ENCODE peak calls at places on chromosomes 4 and X, in ten cellular contexts. One of them, this sample, is unnamed.

GRCh38 chr4:79445371-79445781 is 37.3 kb upstream of the GK2 start:
- DNase-seq in pons: no peak
- DNase-seq in endothelial cell: no peak
- DNase-seq in Caki2: no peak
- DNase-seq in NCI-H2171: peak
- DNase-seq in SK-MEL-5: no peak
- DNase-seq in left lung: no peak
- DNase-seq in uterus: no peak
- DNase-seq in frontal cortex: no peak
- DNase-seq in EL: no peak
- DNase-seq in this sample: no peak

GRCh38 chr4:186473933-186474332 is 81.4 kb downstream of the MTNR1A start:
- DNase-seq in frontal cortex: no peak
- DNase-seq in Caki2: no peak
- DNase-seq in SK-MEL-5: no peak
- DNase-seq in left lung: no peak
- DNase-seq in endothelial cell: no peak
- DNase-seq in EL: no peak
- DNase-seq in NCI-H2171: no peak
- DNase-seq in uterus: no peak
- DNase-seq in pons: no peak
- DNase-seq in this sample: no peak

GRCh38 chr4:141501931-141502330 is 134.5 kb upstream of the IL15 start:
- DNase-seq in Caki2: no peak
- DNase-seq in NCI-H2171: no peak
- DNase-seq in SK-MEL-5: no peak
- DNase-seq in EL: peak
- DNase-seq in endothelial cell: no peak
- DNase-seq in left lung: no peak
- DNase-seq in frontal cortex: no peak
- DNase-seq in uterus: no peak
- DNase-seq in pons: no peak
- DNase-seq in this sample: no peak

GRCh38 chrX:115367956-115368355 is 78.4 kb downstream of the LUZP4 start:
- DNase-seq in left lung: no peak
- DNase-seq in EL: peak
- DNase-seq in uterus: no peak
- DNase-seq in SK-MEL-5: peak
- DNase-seq in NCI-H2171: no peak
- DNase-seq in pons: peak
- DNase-seq in endothelial cell: no peak
- DNase-seq in Caki2: no peak
- DNase-seq in frontal cortex: no peak
- DNase-seq in this sample: no peak

GRCh38 chr4:26619784-26620183 is 35.9 kb downstream of the TBC1D19 start:
- DNase-seq in uterus: no peak
- DNase-seq in Caki2: peak
- DNase-seq in frontal cortex: no peak
- DNase-seq in SK-MEL-5: no peak
- DNase-seq in endothelial cell: no peak
- DNase-seq in pons: no peak
- DNase-seq in EL: peak
- DNase-seq in left lung: no peak
- DNase-seq in NCI-H2171: no peak
- DNase-seq in this sample: no peak

GRCh38 chr4:82491251-82491960 is 61.0 kb downstream of the ENOPH1 start:
- DNase-seq in pons: no peak
- DNase-seq in left lung: no peak
- DNase-seq in NCI-H2171: no peak
- DNase-seq in SK-MEL-5: no peak
- DNase-seq in uterus: no peak
- DNase-seq in frontal cortex: no peak
- DNase-seq in EL: no peak
- DNase-seq in Caki2: no peak
- DNase-seq in endothelial cell: no peak
- DNase-seq in this sample: no peak

GRCh38 chr4:11543710-11544109 is 115.0 kb upstream of the HS3ST1 start:
- DNase-seq in Caki2: peak
- DNase-seq in frontal cortex: no peak
- DNase-seq in endothelial cell: no peak
- DNase-seq in SK-MEL-5: no peak
- DNase-seq in pons: no peak
- DNase-seq in left lung: no peak
- DNase-seq in uterus: no peak
- DNase-seq in NCI-H2171: no peak
- DNase-seq in EL: no peak
- DNase-seq in this sample: no peak

GRCh38 chr4:38132140-38132673 is 172.0 kb downstream of the PTTG2 start:
- DNase-seq in endothelial cell: peak
- DNase-seq in frontal cortex: peak
- DNase-seq in pons: peak
- DNase-seq in uterus: peak
- DNase-seq in SK-MEL-5: no peak
- DNase-seq in NCI-H2171: no peak
- DNase-seq in EL: peak
- DNase-seq in Caki2: peak
- DNase-seq in left lung: no peak
- DNase-seq in this sample: peak

GRCh38 chr4:7470522-7471128 is 35.9 kb upstream of the PSAPL1 start:
- DNase-seq in EL: no peak
- DNase-seq in endothelial cell: no peak
- DNase-seq in left lung: no peak
- DNase-seq in frontal cortex: no peak
- DNase-seq in SK-MEL-5: no peak
- DNase-seq in Caki2: no peak
- DNase-seq in pons: no peak
- DNase-seq in uterus: no peak
- DNase-seq in NCI-H2171: no peak
- DNase-seq in this sample: no peak

GRCh38 chr4:8730159-8730558 is 137.6 kb downstream of the CPZ start:
- DNase-seq in pons: no peak
- DNase-seq in endothelial cell: no peak
- DNase-seq in frontal cortex: no peak
- DNase-seq in EL: no peak
- DNase-seq in left lung: no peak
- DNase-seq in Caki2: no peak
- DNase-seq in SK-MEL-5: no peak
- DNase-seq in uterus: no peak
- DNase-seq in NCI-H2171: no peak
- DNase-seq in this sample: no peak

GRCh38 chr4:14856076-14856926 is 146.0 kb upstream of the CPEB2 start:
- DNase-seq in frontal cortex: no peak
- DNase-seq in uterus: peak
- DNase-seq in EL: peak
- DNase-seq in NCI-H2171: no peak
- DNase-seq in SK-MEL-5: peak
- DNase-seq in Caki2: peak
- DNase-seq in pons: no peak
- DNase-seq in endothelial cell: no peak
- DNase-seq in left lung: peak
- DNase-seq in this sample: peak

GRCh38 chr4:117093581-117093980 is 8.2 kb upstream of the TRAM1L1 start:
- DNase-seq in EL: no peak
- DNase-seq in NCI-H2171: no peak
- DNase-seq in endothelial cell: no peak
- DNase-seq in pons: no peak
- DNase-seq in frontal cortex: no peak
- DNase-seq in left lung: no peak
- DNase-seq in SK-MEL-5: no peak
- DNase-seq in uterus: no peak
- DNase-seq in Caki2: peak
- DNase-seq in this sample: no peak

GRCh38 chr4:188008377-188008776 is 12.8 kb downstream of the ZFP42 start:
- DNase-seq in SK-MEL-5: peak
- DNase-seq in EL: peak
- DNase-seq in Caki2: peak
- DNase-seq in uterus: no peak
- DNase-seq in frontal cortex: no peak
- DNase-seq in endothelial cell: no peak
- DNase-seq in left lung: no peak
- DNase-seq in pons: no peak
- DNase-seq in NCI-H2171: no peak
- DNase-seq in this sample: no peak

GRCh38 chrX:40157228-40158035 is 59.7 kb upstream of the BCOR start:
- DNase-seq in SK-MEL-5: no peak
- DNase-seq in pons: no peak
- DNase-seq in left lung: no peak
- DNase-seq in frontal cortex: no peak
- DNase-seq in uterus: no peak
- DNase-seq in NCI-H2171: no peak
- DNase-seq in Caki2: no peak
- DNase-seq in EL: no peak
- DNase-seq in endothelial cell: no peak
- DNase-seq in this sample: no peak

GRCh38 chrX:106220177-106220576 is 52.1 kb downstream of the PWWP3B start:
- DNase-seq in frontal cortex: no peak
- DNase-seq in Caki2: no peak
- DNase-seq in endothelial cell: no peak
- DNase-seq in left lung: no peak
- DNase-seq in pons: peak
- DNase-seq in uterus: no peak
- DNase-seq in SK-MEL-5: peak
- DNase-seq in NCI-H2171: no peak
- DNase-seq in EL: no peak
- DNase-seq in this sample: no peak

This sample was measured in activated naive CD8-positive, alpha-beta T cell treated with anti-CD3 and anti-CD28 coated beads for 36 hours.